ENCODE peak calls at places on chromosomes 16 and 17, in five cellular contexts. S is fibroblast of lung, K is PC-3, E is MM.1S, B is HCT116. Z is an unnamed sample. For H3K9me3, the result is how much of the 10 kb centered on the place peaks cover.

GRCh38 chr16:77246160-77246559 is 47.0 kb downstream of the SYCE1L start:
- DNase-seq in B (no peak), K (no peak), S (no peak), E (no peak), Z (no peak)

GRCh38 chr16:27234603-27235002 is 31.3 kb downstream of the KDM8 start:
- DNase-seq in E (no peak), S (no peak), K (no peak), B (no peak), Z (no peak)

GRCh38 chr17:30237296-30238002 is 2.0 kb upstream of the SLC6A4 start:
- DNase-seq in K (no peak), S (no peak), E (no peak), B (no peak), Z (no peak)

GRCh38 chr16:67013238-67013822 is 15.6 kb upstream of the CBFB start:
- DNase-seq in E (no peak), S (no peak), B (no peak), K (no peak), Z (no peak)

GRCh38 chr17:56832446-56832845 is 1.3 kb downstream of the C17orf67 start:
- DNase-seq in S (no peak), B (no peak), K (peak), E (no peak), Z (no peak)

GRCh38 chr16:47019563-47019962 is 46.1 kb upstream of the DNAJA2 start:
- DNase-seq in B (no peak), K (peak), E (no peak), S (peak), Z (no peak)

GRCh38 chr17:11499881-11500280 is 98.4 kb upstream of the DNAH9 start:
- DNase-seq in K (no peak), B (no peak), E (no peak), S (no peak), Z (no peak)

GRCh38 chr17:74663566-74663965 is 40.0 kb upstream of the CD300E start:
- DNase-seq in E (no peak), B (no peak), K (no peak), S (peak), Z (no peak)

GRCh38 chr17:28725166-28725659 is 820 bp downstream of the TLCD1 start:
- DNase-seq in K (peak), E (peak), S (peak), B (peak), Z (no peak)

GRCh38 chr16:68358951-68359350 is 48.1 kb downstream of the PRMT7 start:
- DNase-seq in K (no peak), S (no peak), B (no peak), E (no peak), Z (no peak)

GRCh38 chr17:66466933-66467367 is 164.5 kb downstream of the PRKCA start:
- DNase-seq in E (peak), S (peak), B (peak), K (peak), Z (peak)

GRCh38 chr16:67803894-67804293 is 2.5 kb downstream of the RANBP10 start:
- DNase-seq in S (no peak), B (no peak), K (no peak), E (no peak), Z (no peak)

GRCh38 chr16:67000384-67001158 is 12.2 kb downstream of the CES4A start:
- DNase-seq in S (peak), E (no peak), B (no peak), K (peak), Z (no peak)

GRCh38 chr16:4021070-4021779 is 95.0 kb downstream of the ADCY9 start:
- DNase-seq in B (no peak), K (peak), S (no peak), E (no peak), Z (peak)

GRCh38 chr17:73265646-73266640 is 4.3 kb upstream of the CPSF4L start:
- DNase-seq in K (no peak), E (no peak), S (no peak), B (no peak), Z (no peak)

GRCh38 chr17:8941520-8941919 is 24.0 kb downstream of the PIK3R5 start:
- DNase-seq in S (no peak), E (no peak), B (no peak), K (no peak), Z (no peak)

GRCh38 chr16:11597737-11598136 is 11.0 kb upstream of the LITAF start:
- DNase-seq in K (no peak), S (no peak), E (no peak), B (no peak), Z (no peak)

GRCh38 chr16:79784007-79784406 is 183.5 kb upstream of the MAF start:
- DNase-seq in E (no peak), K (no peak), S (no peak), B (no peak), Z (no peak)

GRCh38 chr17:79019631-79020584 is 4.1 kb upstream of the C1QTNF1 start:
- DNase-seq in K (peak), E (peak), B (peak), S (peak), Z (no peak)

GRCh38 chr17:67466251-67466650 is 89.2 kb downstream of the PITPNC1 start:
- DNase-seq in K (no peak), E (no peak), B (no peak), S (no peak), Z (no peak)

GRCh38 chr17:72125226-72125651 is 4.4 kb downstream of the SOX9 start:
- DNase-seq in S (peak), B (no peak), E (no peak), K (peak), Z (no peak)

GRCh38 chr17:50627782-50628601 is 6.7 kb upstream of the ABCC3 start:
- DNase-seq in E (peak), S (no peak), B (no peak), K (peak), Z (no peak)

GRCh38 chr16:28149016-28149888 is 62.5 kb downstream of the XPO6 start:
- DNase-seq in E (no peak), S (no peak), B (no peak), K (no peak), Z (no peak)

GRCh38 chr16:27441998-27442397 is 40.0 kb downstream of the IL21R start:
- DNase-seq in E (no peak), B (no peak), K (no peak), S (no peak), Z (no peak)

GRCh38 chr17:55322451-55322985 is 57.8 kb downstream of the HLF start:
- DNase-seq in S (no peak), E (no peak), K (no peak), B (no peak), Z (no peak)

GRCh38 chr17:31745964-31746650 is 112.9 kb downstream of the COPRS start:
- DNase-seq in K (no peak), B (no peak), S (no peak), E (no peak), Z (no peak)

GRCh38 chr17:14297161-14297851 is 3.6 kb upstream of the HS3ST3B1 start:
- DNase-seq in K (peak), E (no peak), S (peak), B (no peak), Z (no peak)

GRCh38 chr17:14299261-14300093 is 1.4 kb upstream of the HS3ST3B1 start:
- DNase-seq in B (no peak), S (peak), E (no peak), K (no peak), Z (no peak)

GRCh38 chr17:14300628-14301278 is at the start of gene HS3ST3B1:
- DNase-seq in K (peak), E (peak), S (peak), B (peak), Z (peak)

GRCh38 chr17:14296511-14296910 is 4.4 kb upstream of the HS3ST3B1 start:
- DNase-seq in K (no peak), B (no peak), E (no peak), S (no peak), Z (no peak)

GRCh38 chr17:14298221-14298994 is 2.5 kb upstream of the HS3ST3B1 start:
- DNase-seq in E (no peak), S (no peak), K (no peak), B (no peak), Z (no peak)
- TF ChIP-seq EZH2 in E (no peak), S (no peak), K (no peak), B (no peak), Z (no peak)

DNA sequence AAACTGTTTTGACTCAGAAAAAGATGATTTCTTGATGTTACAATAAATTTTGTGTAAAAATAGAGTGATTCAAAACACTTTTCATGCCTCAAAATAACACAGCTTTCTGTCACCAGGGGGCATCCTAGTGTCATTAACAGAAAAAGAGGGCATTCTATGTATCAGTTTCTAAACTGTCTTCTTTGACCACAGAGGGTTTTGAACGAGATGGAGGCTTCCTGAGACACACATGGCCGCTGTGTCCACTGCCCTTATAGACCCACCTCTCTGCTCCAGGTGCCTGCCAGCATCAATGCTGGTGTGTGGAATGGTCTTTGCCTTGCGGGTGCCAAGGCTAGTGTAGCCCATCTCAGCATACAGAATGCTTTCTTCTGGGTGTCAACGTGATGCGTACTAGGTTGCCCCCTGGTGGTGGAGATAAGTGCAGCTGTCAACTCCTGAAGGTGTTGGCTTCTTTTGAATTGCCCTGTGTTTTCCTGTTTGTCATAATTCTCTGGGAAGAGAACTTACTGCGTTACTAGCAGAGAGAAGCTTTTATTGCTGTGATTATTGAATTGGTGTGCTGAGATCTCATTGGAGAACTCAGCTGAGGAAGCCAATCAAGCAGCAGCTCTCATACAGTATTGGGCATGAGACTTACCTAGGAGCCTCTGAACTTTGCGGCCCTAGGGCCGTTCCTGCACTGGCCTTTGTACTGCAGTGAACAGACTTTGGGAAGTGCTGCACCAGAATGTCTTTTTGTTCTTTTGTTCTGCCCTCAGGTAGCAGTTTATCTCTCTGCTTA is 38.6 kb downstream of the USP10 start:
- DNase-seq in B (peak), K (peak), E (peak), S (peak), Z (no peak)
- H2AFZ ChIP-seq in B (no peak), K (no peak), E (no peak), S (no peak), Z (no peak)

GRCh38 chr16:20517149-20517548 is 59.0 kb downstream of the ACSM2B start:
- DNase-seq in K (no peak), S (no peak), B (no peak), E (no peak), Z (no peak)

GRCh38 chr16:20519231-20519630 is 56.9 kb downstream of the ACSM2B start:
- DNase-seq in E (no peak), S (no peak), K (no peak), B (no peak), Z (no peak)

GRCh38 chr16:20510323-20510722 is 59.0 kb downstream of the ACSM2A start:
- DNase-seq in E (no peak), B (no peak), K (no peak), S (no peak), Z (no peak)

GRCh38 chr16:20520103-20520502 is 56.1 kb downstream of the ACSM2B start:
- DNase-seq in B (no peak), E (no peak), S (no peak), K (no peak), Z (no peak)

GRCh38 chr16:20515580-20516179 is 60.5 kb downstream of the ACSM2B start:
- DNase-seq in S (no peak), B (no peak), K (no peak), E (no peak), Z (no peak)
- H3K9me3 ChIP-seq in S (under half), B (under half), K (under half), E (under half), Z (under half)

GRCh38 chr17:39626171-39626670 is 531 bp upstream of the PPP1R1B start:
- DNase-seq in B (no peak), S (no peak), K (no peak), E (no peak), Z (no peak)

GRCh38 chr17:39627717-39628516 is 1.2 kb downstream of the PPP1R1B start:
- DNase-seq in B (no peak), K (no peak), S (no peak), E (no peak), Z (no peak)

GRCh38 chr17:39627170-39627716 is 491 bp downstream of the PPP1R1B start:
- DNase-seq in S (no peak), E (no peak), B (no peak), K (no peak), Z (no peak)

GRCh38 chr17:39625198-39625769 is 1.5 kb upstream of the PPP1R1B start:
- DNase-seq in B (no peak), K (no peak), S (no peak), E (no peak), Z (no peak)

DNA sequence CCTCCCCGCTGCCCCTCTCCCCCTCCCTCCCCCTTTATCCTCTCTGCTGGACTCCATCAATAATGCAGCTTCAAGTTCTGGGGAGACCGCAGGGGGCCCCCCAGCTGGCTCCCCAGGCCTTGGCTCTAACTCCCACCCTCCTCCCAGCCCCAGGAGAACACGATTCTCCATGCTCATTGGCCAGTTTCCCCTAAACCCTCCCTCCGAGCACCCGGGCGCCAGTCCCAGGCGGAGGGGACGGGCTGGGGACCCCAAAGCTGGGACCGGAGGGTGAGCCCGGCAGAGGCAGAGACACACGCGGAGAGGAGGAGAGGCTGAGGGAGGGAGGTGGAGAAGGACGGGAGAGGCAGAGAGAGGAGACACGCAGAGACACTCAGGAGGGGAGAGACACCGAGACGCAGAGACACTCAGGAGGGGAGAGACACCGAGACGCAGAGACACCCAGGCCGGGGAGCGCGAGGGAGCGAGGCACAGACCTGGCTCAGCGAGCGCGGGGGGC is at the start of gene PPP1R1B:
- DNase-seq in K (no peak), S (no peak), E (no peak), B (no peak), Z (no peak)
- TF ChIP-seq EZH2 in K (no peak), S (peak), E (no peak), B (no peak), Z (peak)

DNA sequence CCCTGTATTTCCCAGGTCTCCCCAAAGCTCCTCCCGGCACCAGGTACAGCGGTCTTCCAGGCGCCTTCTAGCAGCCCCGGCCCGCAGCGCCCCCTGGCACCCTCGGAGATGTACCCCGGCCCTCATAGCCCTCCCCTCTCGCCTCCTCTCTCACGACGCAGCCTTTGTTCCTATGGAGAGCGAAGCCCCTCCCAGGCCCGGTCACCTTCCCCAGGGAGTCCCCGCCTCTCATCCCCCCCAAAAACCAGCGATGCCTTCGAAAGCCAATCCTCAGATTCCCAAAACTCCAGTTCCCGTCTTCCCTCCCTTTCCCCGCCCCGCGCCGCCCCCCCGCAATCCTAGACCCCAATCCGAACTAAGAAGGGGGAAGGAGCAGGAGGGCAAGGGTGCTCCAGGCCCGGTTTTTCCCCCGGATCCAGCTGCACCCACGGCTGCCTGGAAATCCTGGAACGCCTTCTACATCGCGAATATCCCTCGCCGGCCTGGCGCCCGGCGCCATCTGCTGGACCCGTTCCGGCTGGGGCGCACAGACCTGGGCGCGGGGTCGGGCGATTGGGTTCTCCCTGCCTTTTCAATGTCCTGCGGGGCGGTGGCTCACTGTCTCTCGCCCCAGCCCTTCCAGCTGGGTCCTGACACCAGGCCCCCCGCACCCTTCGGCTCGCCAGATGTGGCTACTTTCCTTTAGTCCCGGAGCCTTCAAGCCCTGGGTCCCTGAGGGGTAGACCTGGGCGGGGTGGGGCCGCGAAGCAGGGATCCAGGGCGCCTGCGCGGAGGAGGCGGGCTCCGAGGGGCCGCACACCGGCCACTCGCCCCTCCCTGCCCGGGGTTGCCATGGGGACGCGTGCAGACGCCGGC is at the start of gene DNAH2:
- DNase-seq in S (peak), B (peak), K (peak), E (no peak), Z (peak)
- H2AFZ ChIP-seq in S (peak), B (no peak), K (peak), E (peak), Z (peak)

GRCh38 chr16:35411156-35411555 is 1951.7 kb downstream of the TP53TG3F start:
- DNase-seq in S (no peak), B (no peak), K (no peak), E (peak), Z (no peak)
- H3K9me3 ChIP-seq in S (under half), B (under half), K (under half), E (under half), Z (under half)

GRCh38 chr17:63071797-63072196 is 105.8 kb downstream of the TANC2 start:
- DNase-seq in B (no peak), S (no peak), E (no peak), K (no peak), Z (no peak)

GRCh38 chr17:63066158-63066808 is 100.2 kb downstream of the TANC2 start:
- DNase-seq in S (no peak), K (no peak), E (no peak), B (no peak), Z (no peak)

GRCh38 chr17:63075969-63076368 is 109.9 kb downstream of the TANC2 start:
- DNase-seq in K (no peak), B (no peak), E (peak), S (peak), Z (no peak)

GRCh38 chr17:63069245-63069644 is 103.2 kb downstream of the TANC2 start:
- DNase-seq in K (no peak), B (no peak), S (no peak), E (no peak), Z (no peak)

GRCh38 chr17:63070031-63070430 is 104.0 kb downstream of the TANC2 start:
- DNase-seq in S (peak), B (no peak), K (no peak), E (no peak), Z (no peak)
- TF ChIP-seq EZH2 in S (no peak), B (no peak), K (no peak), E (no peak), Z (no peak)